ENCODE peak calls at places on chromosome 17, in ten cellular contexts. One of them, this sample, is unnamed.

GRCh38 chr17:45160505-45161287 is 979 bp upstream of the HEXIM2 start:
- DNase-seq in CD4-positive, alpha-beta memory T cell: peak
- DNase-seq in A549: peak
- DNase-seq in skeletal muscle cell: no peak
- DNase-seq in GM23338: peak
- DNase-seq in HT-29: peak
- DNase-seq in amygdala: no peak
- DNase-seq in heart left ventricle: peak
- DNase-seq in cortex of kidney: no peak
- DNase-seq in anterior cingulate cortex: peak
- DNase-seq in this sample: peak

GRCh38 chr17:50199651-50200446 is 1.6 kb downstream of the COL1A1 start:
- DNase-seq in CD4-positive, alpha-beta memory T cell: peak
- DNase-seq in A549: peak
- DNase-seq in skeletal muscle cell: peak
- DNase-seq in GM23338: peak
- DNase-seq in HT-29: peak
- DNase-seq in amygdala: no peak
- DNase-seq in heart left ventricle: peak
- DNase-seq in cortex of kidney: no peak
- DNase-seq in anterior cingulate cortex: peak
- DNase-seq in this sample: peak

GRCh38 chr17:19345067-19345460 is 17.5 kb downstream of the B9D1 start:
- DNase-seq in CD4-positive, alpha-beta memory T cell: no peak
- DNase-seq in A549: no peak
- DNase-seq in skeletal muscle cell: no peak
- DNase-seq in GM23338: no peak
- DNase-seq in HT-29: no peak
- DNase-seq in amygdala: no peak
- DNase-seq in heart left ventricle: no peak
- DNase-seq in cortex of kidney: no peak
- DNase-seq in anterior cingulate cortex: no peak
- DNase-seq in this sample: no peak

GRCh38 chr17:79836952-79837887 is 2.0 kb downstream of the CBX4 start:
- DNase-seq in CD4-positive, alpha-beta memory T cell: peak
- DNase-seq in A549: peak
- DNase-seq in skeletal muscle cell: no peak
- DNase-seq in GM23338: peak
- DNase-seq in HT-29: peak
- DNase-seq in amygdala: no peak
- DNase-seq in heart left ventricle: peak
- DNase-seq in cortex of kidney: no peak
- DNase-seq in anterior cingulate cortex: no peak
- DNase-seq in this sample: peak

GRCh38 chr17:4623249-4623648 is 18.2 kb downstream of the ALOX15 start:
- DNase-seq in CD4-positive, alpha-beta memory T cell: no peak
- DNase-seq in A549: no peak
- DNase-seq in skeletal muscle cell: peak
- DNase-seq in GM23338: no peak
- DNase-seq in HT-29: no peak
- DNase-seq in amygdala: no peak
- DNase-seq in heart left ventricle: no peak
- DNase-seq in cortex of kidney: no peak
- DNase-seq in anterior cingulate cortex: no peak
- DNase-seq in this sample: no peak

GRCh38 chr17:60303406-60304099 is 88.4 kb downstream of the USP32 start:
- DNase-seq in CD4-positive, alpha-beta memory T cell: no peak
- DNase-seq in A549: no peak
- DNase-seq in skeletal muscle cell: no peak
- DNase-seq in GM23338: no peak
- DNase-seq in HT-29: no peak
- DNase-seq in amygdala: no peak
- DNase-seq in heart left ventricle: no peak
- DNase-seq in cortex of kidney: no peak
- DNase-seq in anterior cingulate cortex: no peak
- DNase-seq in this sample: no peak

GRCh38 chr17:15926039-15926740 is 18.7 kb upstream of the ADORA2B start:
- DNase-seq in CD4-positive, alpha-beta memory T cell: no peak
- DNase-seq in A549: no peak
- DNase-seq in skeletal muscle cell: no peak
- DNase-seq in GM23338: no peak
- DNase-seq in HT-29: no peak
- DNase-seq in amygdala: no peak
- DNase-seq in heart left ventricle: no peak
- DNase-seq in cortex of kidney: no peak
- DNase-seq in anterior cingulate cortex: no peak
- DNase-seq in this sample: peak

GRCh38 chr17:72397687-72398086 is 276.9 kb downstream of the SOX9 start:
- DNase-seq in CD4-positive, alpha-beta memory T cell: no peak
- DNase-seq in A549: no peak
- DNase-seq in skeletal muscle cell: no peak
- DNase-seq in GM23338: no peak
- DNase-seq in HT-29: no peak
- DNase-seq in amygdala: no peak
- DNase-seq in heart left ventricle: no peak
- DNase-seq in cortex of kidney: no peak
- DNase-seq in anterior cingulate cortex: no peak
- DNase-seq in this sample: no peak

GRCh38 chr17:66673668-66674276 is 161.1 kb upstream of the CACNG5 start:
- DNase-seq in CD4-positive, alpha-beta memory T cell: peak
- DNase-seq in A549: peak
- DNase-seq in skeletal muscle cell: peak
- DNase-seq in GM23338: peak
- DNase-seq in HT-29: peak
- DNase-seq in amygdala: peak
- DNase-seq in heart left ventricle: peak
- DNase-seq in cortex of kidney: no peak
- DNase-seq in anterior cingulate cortex: peak
- DNase-seq in this sample: peak

GRCh38 chr17:37650419-37651003 is 7.3 kb upstream of the DDX52 start:
- DNase-seq in CD4-positive, alpha-beta memory T cell: no peak
- DNase-seq in A549: peak
- DNase-seq in skeletal muscle cell: no peak
- DNase-seq in GM23338: peak
- DNase-seq in HT-29: peak
- DNase-seq in amygdala: no peak
- DNase-seq in heart left ventricle: no peak
- DNase-seq in cortex of kidney: no peak
- DNase-seq in anterior cingulate cortex: no peak
- DNase-seq in this sample: peak

GRCh38 chr17:49798182-49798581 is 9.7 kb downstream of the KAT7 start:
- DNase-seq in CD4-positive, alpha-beta memory T cell: no peak
- DNase-seq in A549: no peak
- DNase-seq in skeletal muscle cell: no peak
- DNase-seq in GM23338: no peak
- DNase-seq in HT-29: no peak
- DNase-seq in amygdala: no peak
- DNase-seq in heart left ventricle: no peak
- DNase-seq in cortex of kidney: no peak
- DNase-seq in anterior cingulate cortex: no peak
- DNase-seq in this sample: no peak

GRCh38 chr17:40545660-40546059 is 19.6 kb downstream of the CCR7 start:
- DNase-seq in CD4-positive, alpha-beta memory T cell: no peak
- DNase-seq in A549: no peak
- DNase-seq in skeletal muscle cell: no peak
- DNase-seq in GM23338: no peak
- DNase-seq in HT-29: no peak
- DNase-seq in amygdala: no peak
- DNase-seq in heart left ventricle: no peak
- DNase-seq in cortex of kidney: no peak
- DNase-seq in anterior cingulate cortex: no peak
- DNase-seq in this sample: no peak

GRCh38 chr17:53134546-53134945 is 688.2 kb upstream of the KIF2B start:
- DNase-seq in CD4-positive, alpha-beta memory T cell: no peak
- DNase-seq in A549: no peak
- DNase-seq in skeletal muscle cell: no peak
- DNase-seq in GM23338: no peak
- DNase-seq in HT-29: no peak
- DNase-seq in amygdala: no peak
- DNase-seq in heart left ventricle: no peak
- DNase-seq in cortex of kidney: no peak
- DNase-seq in anterior cingulate cortex: no peak
- DNase-seq in this sample: no peak

GRCh38 chr17:82440991-82441627 is 9.4 kb downstream of the CYBC1 start:
- DNase-seq in CD4-positive, alpha-beta memory T cell: no peak
- DNase-seq in A549: no peak
- DNase-seq in skeletal muscle cell: no peak
- DNase-seq in GM23338: peak
- DNase-seq in HT-29: no peak
- DNase-seq in amygdala: no peak
- DNase-seq in heart left ventricle: no peak
- DNase-seq in cortex of kidney: no peak
- DNase-seq in anterior cingulate cortex: no peak
- DNase-seq in this sample: no peak